ENCODE peak calls at places on chromosomes 6 and 20, in nine cellular contexts. T is activated CD8-positive, alpha-beta T cell treated with anti-CD3 and anti-CD28 coated beads for 36 hours; S is H9; A is heart right ventricle; B is GM20000; J is HCT116; D is adrenal gland; I is hepatocyte; R is pancreas. F is an unnamed sample.

GRCh38 chr6:15593798-15594197 is 69.0 kb downstream of the DTNBP1 start:
- DNase-seq in T (no peak), S (no peak), A (no peak), B (no peak), J (no peak), D (peak), I (no peak), R (no peak), F (no peak)

GRCh38 chr6:166935353-166935752 is 21.0 kb downstream of the RNASET2 start:
- DNase-seq in T (no peak), S (no peak), A (no peak), B (no peak), J (no peak), D (no peak), I (no peak), R (no peak), F (no peak)

GRCh38 chr6:35052694-35053565 is 88.2 kb downstream of the TCP11 start:
- DNase-seq in T (no peak), S (no peak), A (no peak), B (no peak), J (no peak), D (peak), I (peak), R (no peak), F (no peak)

GRCh38 chr20:37521091-37521771 is at the start of gene NNAT:
- DNase-seq in T (no peak), S (peak), A (no peak), B (no peak), J (no peak), D (no peak), I (no peak), R (no peak), F (no peak)

GRCh38 chr6:147331401-147331800 is 127.2 kb downstream of the STXBP5 start:
- DNase-seq in T (no peak), S (no peak), A (no peak), B (no peak), J (no peak), D (no peak), I (no peak), R (no peak), F (no peak)

GRCh38 chr20:5353624-5354496 is 37.1 kb upstream of the PROKR2 start:
- DNase-seq in T (no peak), S (no peak), A (no peak), B (no peak), J (peak), D (no peak), I (peak), R (no peak), F (peak)

GRCh38 chr6:92810913-92811312 is 608.4 kb downstream of the EPHA7 start:
- DNase-seq in T (peak), S (peak), A (no peak), B (peak), J (peak), D (peak), I (peak), R (peak), F (peak)

GRCh38 chr6:90415178-90415577 is 118.5 kb upstream of the BACH2 start:
- DNase-seq in T (peak), S (no peak), A (no peak), B (no peak), J (no peak), D (no peak), I (no peak), R (no peak), F (no peak)

GRCh38 chr20:11098888-11099287 is 425.1 kb upstream of the JAG1 start:
- DNase-seq in T (no peak), S (no peak), A (no peak), B (no peak), J (peak), D (no peak), I (no peak), R (no peak), F (peak)

GRCh38 chr6:127907960-127908640 is 7.2 kb upstream of the THEMIS start:
- DNase-seq in T (peak), S (no peak), A (no peak), B (peak), J (no peak), D (no peak), I (no peak), R (no peak), F (no peak)

GRCh38 chr6:88135578-88136114 is 30.5 kb downstream of the CNR1 start:
- DNase-seq in T (no peak), S (no peak), A (no peak), B (peak), J (no peak), D (no peak), I (no peak), R (no peak), F (no peak)

GRCh38 chr6:85006362-85006761 is 242.0 kb upstream of the TBX18 start:
- DNase-seq in T (no peak), S (no peak), A (no peak), B (no peak), J (no peak), D (no peak), I (no peak), R (no peak), F (no peak)

GRCh38 chr20:1674361-1674760 is 16.8 kb upstream of the SIRPG start:
- DNase-seq in T (peak), S (no peak), A (no peak), B (no peak), J (no peak), D (no peak), I (no peak), R (no peak), F (no peak)

GRCh38 chr6:49430187-49430586 is 32.9 kb downstream of the MMUT start:
- DNase-seq in T (no peak), S (no peak), A (no peak), B (no peak), J (no peak), D (no peak), I (no peak), R (no peak), F (no peak)

GRCh38 chr6:31722173-31722572 is 627 bp upstream of the LY6G6C start:
- DNase-seq in T (no peak), S (no peak), A (no peak), B (no peak), J (no peak), D (no peak), I (no peak), R (no peak), F (no peak)

GRCh38 chr6:2378046-2378657 is 132.7 kb upstream of the GMDS start:
- DNase-seq in T (no peak), S (no peak), A (no peak), B (no peak), J (no peak), D (no peak), I (no peak), R (no peak), F (no peak)

GRCh38 chr20:426564-426963 is 18.5 kb downstream of the RBCK1 start:
- DNase-seq in T (no peak), S (no peak), A (no peak), B (no peak), J (no peak), D (no peak), I (no peak), R (no peak), F (no peak)

GRCh38 chr20:32183947-32184635 is 23.5 kb downstream of the PLAGL2 start:
- DNase-seq in T (no peak), S (no peak), A (no peak), B (no peak), J (no peak), D (no peak), I (no peak), R (no peak), F (no peak)

GRCh38 chr6:105650367-105650766 is 247.5 kb upstream of the PREP start:
- DNase-seq in T (no peak), S (no peak), A (no peak), B (no peak), J (no peak), D (no peak), I (no peak), R (no peak), F (no peak)

GRCh38 chr6:83221302-83221701 is 28.1 kb downstream of the RWDD2A start:
- DNase-seq in T (no peak), S (no peak), A (no peak), B (no peak), J (no peak), D (no peak), I (no peak), R (no peak), F (no peak)

GRCh38 chr6:10441004-10441654 is 26.3 kb upstream of the TFAP2A start:
- DNase-seq in T (no peak), S (no peak), A (no peak), B (no peak), J (peak), D (no peak), I (peak), R (no peak), F (peak)
- TF ChIP-seq CTCF in T (no peak), S (no peak), A (no peak), B (no peak), J (peak), D (no peak), I (no peak), R (no peak), F (no peak)

GRCh38 chr6:44825284-44825683 is 437.8 kb downstream of the CDC5L start:
- DNase-seq in T (no peak), S (no peak), A (no peak), B (no peak), J (no peak), D (no peak), I (no peak), R (no peak), F (no peak)
- TF ChIP-seq CTCF in T (no peak), S (no peak), A (no peak), B (no peak), J (no peak), D (no peak), I (no peak), R (no peak), F (no peak)

GRCh38 chr6:99241905-99242534 is 107.5 kb downstream of the FAXC start:
- DNase-seq in T (peak), S (peak), A (no peak), B (peak), J (peak), D (no peak), I (peak), R (no peak), F (peak)
- TF ChIP-seq CTCF in T (no peak), S (peak), A (peak), B (peak), J (peak), D (no peak), I (peak), R (no peak), F (peak)

DNA sequence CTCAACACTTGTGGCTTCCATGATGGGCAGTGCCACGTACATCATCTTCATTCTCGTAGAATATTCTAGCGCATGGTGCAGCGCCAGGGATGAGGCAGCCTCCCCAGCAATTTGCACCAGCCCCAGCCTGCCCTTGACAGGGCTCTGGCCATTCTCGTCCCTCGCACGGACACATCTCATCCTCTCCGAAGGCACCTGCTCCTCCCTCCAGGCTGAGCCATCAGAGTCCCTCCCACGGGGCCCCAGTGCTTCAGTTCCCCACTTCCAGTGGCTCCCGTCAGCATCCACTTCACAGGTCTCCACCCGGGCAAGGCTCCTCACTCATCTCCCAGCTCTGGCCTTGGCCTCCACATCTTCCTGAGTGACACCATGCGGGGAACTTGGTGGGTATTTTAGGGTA is 13.3 kb upstream of the PHACTR3 start:
- DNase-seq in T (no peak), S (no peak), A (no peak), B (no peak), J (no peak), D (no peak), I (no peak), R (no peak), F (no peak)
- TF ChIP-seq CTCF in T (no peak), S (no peak), A (no peak), B (no peak), J (no peak), D (no peak), I (no peak), R (no peak), F (no peak)

GRCh38 chr6:23334360-23334759 is 765.0 kb downstream of the HDGFL1 start:
- DNase-seq in T (no peak), S (no peak), A (no peak), B (no peak), J (no peak), D (no peak), I (no peak), R (no peak), F (no peak)

GRCh38 chr6:23339268-23339667 is 769.9 kb downstream of the HDGFL1 start:
- DNase-seq in T (no peak), S (no peak), A (no peak), B (no peak), J (no peak), D (no peak), I (peak), R (no peak), F (no peak)

GRCh38 chr6:23330632-23331031 is 761.3 kb downstream of the HDGFL1 start:
- DNase-seq in T (no peak), S (no peak), A (no peak), B (no peak), J (no peak), D (no peak), I (no peak), R (no peak), F (no peak)

DNA sequence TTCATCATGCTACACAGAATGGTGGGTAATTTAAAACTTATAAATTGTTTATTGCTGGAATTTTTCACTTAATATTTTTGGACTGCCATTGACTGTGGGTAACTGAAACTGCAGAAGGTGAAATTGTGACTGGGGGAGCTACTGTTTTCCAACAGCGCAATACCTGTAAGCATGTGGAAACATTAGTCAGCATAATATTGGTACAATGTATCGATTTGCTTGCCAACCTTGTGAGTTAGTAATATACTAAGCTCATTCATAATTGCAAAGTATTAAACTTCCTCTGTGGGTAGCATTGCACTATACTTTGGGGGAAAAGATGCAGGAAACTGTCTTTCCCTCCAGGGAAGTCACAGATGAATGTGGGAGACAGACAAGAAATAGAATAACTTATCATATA is 766.5 kb downstream of the HDGFL1 start:
- DNase-seq in T (no peak), S (no peak), A (no peak), B (no peak), J (no peak), D (no peak), I (no peak), R (no peak), F (no peak)
- TF ChIP-seq CTCF in T (no peak), S (no peak), A (no peak), B (no peak), J (no peak), D (no peak), I (no peak), R (no peak), F (no peak)

F was measured in MCF 10A.